ENCODE peak calls at places on chromosomes 2 and 18, in four cellular contexts. M, G, J and C are unnamed samples. For H3K27me3, the result is how much of the 10 kb centered on the place peaks cover.

GRCh38 chr2:170369894-170370293 is 191.9 kb downstream of the MYO3B start:
- DNase-seq in M (no peak), G (no peak), J (peak), C (peak)

GRCh38 chr2:8522682-8523081 is 159.2 kb upstream of the ID2 start:
- DNase-seq in M (no peak), G (no peak), J (no peak), C (no peak)

GRCh38 chr2:46197672-46198071 is 99.5 kb upstream of the EPAS1 start:
- DNase-seq in M (no peak), G (no peak), J (no peak), C (no peak)

GRCh38 chr2:33848486-33848885 is 249.4 kb upstream of the FAM98A start:
- DNase-seq in M (no peak), G (no peak), J (peak), C (peak)

GRCh38 chr2:135557533-135557932 is 26.2 kb downstream of the R3HDM1 start:
- DNase-seq in M (no peak), G (no peak), J (no peak), C (no peak)

GRCh38 chr2:112733877-112734276 is 13.1 kb downstream of the NT5DC4 start:
- DNase-seq in M (no peak), G (no peak), J (no peak), C (no peak)

GRCh38 chr2:177254433-177255226 is 9.9 kb downstream of the NFE2L2 start:
- DNase-seq in M (peak), G (no peak), J (peak), C (no peak)

GRCh38 chr2:188984680-188985079 is 10.5 kb downstream of the COL3A1 start:
- DNase-seq in M (no peak), G (no peak), J (peak), C (no peak)

GRCh38 chr2:233922471-233922870 is 5.3 kb downstream of the TRPM8 start:
- DNase-seq in M (no peak), G (no peak), J (peak), C (no peak)

GRCh38 chr2:238252766-238253630 is 13.2 kb upstream of the HES6 start:
- DNase-seq in M (no peak), G (no peak), J (no peak), C (no peak)

GRCh38 chr2:20634430-20635095 is 16.3 kb downstream of the HS1BP3 start:
- DNase-seq in M (no peak), G (no peak), J (peak), C (peak)

GRCh38 chr2:27756091-27756490 is 15.4 kb upstream of the MRPL33 start:
- DNase-seq in M (no peak), G (no peak), J (no peak), C (no peak)

GRCh38 chr18:8601277-8602032 is 7.8 kb upstream of the RAB12 start:
- DNase-seq in M (no peak), G (no peak), J (no peak), C (peak)

GRCh38 chr2:180572346-180572745 is 408.1 kb upstream of the UBE2E3 start:
- DNase-seq in M (no peak), G (no peak), J (peak), C (peak)

GRCh38 chr2:134201559-134201958 is 52.3 kb upstream of the MGAT5 start:
- DNase-seq in M (no peak), G (no peak), J (no peak), C (no peak)

GRCh38 chr18:78528437-78529228 is 451.0 kb upstream of the SALL3 start:
- DNase-seq in M (no peak), G (no peak), J (no peak), C (no peak)

GRCh38 chr2:129469881-129470280 is 509.6 kb upstream of the RAB6C start:
- DNase-seq in M (no peak), G (no peak), J (no peak), C (no peak)

GRCh38 chr18:34758378-34758948 is 48.4 kb downstream of the DTNA start:
- DNase-seq in M (no peak), G (no peak), J (no peak), C (no peak)

GRCh38 chr2:168033966-168034365 is 213.4 kb downstream of the STK39 start:
- DNase-seq in M (no peak), G (no peak), J (no peak), C (peak)

GRCh38 chr2:162072181-162072702 is 1.8 kb downstream of the DPP4 start:
- DNase-seq in M (no peak), G (no peak), J (peak), C (peak)

GRCh38 chr2:203535078-203535783 is at the start of gene RAPH1:
- DNase-seq in M (peak), G (peak), J (peak), C (peak)

GRCh38 chr2:145931836-145932352 is 1412.0 kb upstream of the ZEB2 start:
- DNase-seq in M (no peak), G (no peak), J (no peak), C (no peak)

GRCh38 chr2:120787512-120788348 is 52.1 kb downstream of the GLI2 start:
- DNase-seq in M (no peak), G (no peak), J (no peak), C (no peak)

GRCh38 chr2:172231508-172231907 is 128.8 kb upstream of the DLX2 start:
- DNase-seq in M (no peak), G (no peak), J (no peak), C (no peak)

GRCh38 chr2:183088061-183088460 is 9.5 kb downstream of the DUSP19 start:
- DNase-seq in M (no peak), G (no peak), J (no peak), C (no peak)

GRCh38 chr2:12300019-12300602 is 416.6 kb upstream of the TRIB2 start:
- DNase-seq in M (no peak), G (no peak), J (peak), C (peak)

GRCh38 chr18:60411715-60412114 is 39.1 kb upstream of the MC4R start:
- DNase-seq in M (no peak), G (no peak), J (no peak), C (peak)

GRCh38 chr2:31107588-31108300 is 30.5 kb downstream of the GALNT14 start:
- DNase-seq in M (no peak), G (no peak), J (no peak), C (peak)

GRCh38 chr2:169659314-169659713 is 34.9 kb downstream of the CFAP210 start:
- DNase-seq in M (no peak), G (no peak), J (no peak), C (no peak)

GRCh38 chr2:71100195-71100964 is 29.6 kb downstream of the MCEE start:
- DNase-seq in M (peak), G (peak), J (peak), C (peak)

GRCh38 chr18:31596081-31596872 is 4.6 kb downstream of the TTR start:
- DNase-seq in M (no peak), G (no peak), J (no peak), C (no peak)

GRCh38 chr18:48790226-48790863 is 160.4 kb downstream of the SMAD7 start:
- DNase-seq in M (peak), G (no peak), J (no peak), C (no peak)

GRCh38 chr2:200814917-200815316 is 3.2 kb downstream of the BZW1 start:
- DNase-seq in M (no peak), G (no peak), J (no peak), C (no peak)

GRCh38 chr2:57877811-57878572 is 168.6 kb upstream of the VRK2 start:
- DNase-seq in M (no peak), G (no peak), J (no peak), C (peak)

GRCh38 chr2:181457741-181458425 is 697 bp downstream of the ITGA4 start:
- DNase-seq in M (peak), G (peak), J (peak), C (peak)

GRCh38 chr2:240850756-240851077 is 17.9 kb upstream of the AGXT start:
- DNase-seq in M (no peak), G (no peak), J (no peak), C (no peak)

GRCh38 chr2:240403358-240404104 is 31.9 kb upstream of the GPC1 start:
- DNase-seq in M (peak), G (no peak), J (no peak), C (no peak)

GRCh38 chr2:17540813-17541513 is 467 bp downstream of the VSNL1 start:
- DNase-seq in M (no peak), G (no peak), J (no peak), C (peak)

GRCh38 chr18:53991202-53991601 is 233.3 kb downstream of the MBD2 start:
- DNase-seq in M (no peak), G (no peak), J (no peak), C (peak)

GRCh38 chr2:151166410-151166809 is 95.3 kb downstream of the RBM43 start:
- DNase-seq in M (no peak), G (no peak), J (no peak), C (no peak)
- H3K27me3 ChIP-seq in M (under half), G (under half), J (under half), C (under half)

GRCh38 chr18:906416-907170 is 1.9 kb downstream of the ADCYAP1 start:
- DNase-seq in M (no peak), G (no peak), J (no peak), C (no peak)
- H3K27me3 ChIP-seq in M (half or more), G (under half), J (half or more), C (under half)

DNA sequence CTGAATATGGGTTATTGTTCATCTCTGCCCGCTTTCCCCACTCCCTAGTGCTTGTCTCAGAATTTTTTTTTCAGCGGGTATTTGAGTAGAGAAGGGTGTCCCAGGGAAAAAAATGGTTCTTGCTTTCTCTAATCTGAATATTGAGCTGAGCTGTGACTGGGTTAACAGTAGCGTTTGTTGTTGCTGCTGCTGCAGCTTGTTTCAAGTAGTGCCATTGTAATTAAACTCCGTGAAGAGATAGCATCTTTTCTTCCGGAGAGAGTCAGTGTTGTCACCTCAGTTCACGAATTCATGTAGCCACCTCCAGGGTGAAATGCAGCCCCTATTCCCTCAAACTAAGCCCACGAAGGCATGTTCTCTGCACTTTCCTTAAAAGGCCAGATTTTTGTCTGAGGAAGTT is 1.5 kb upstream of the AAK1 start:
- DNase-seq in M (no peak), G (peak), J (no peak), C (no peak)
- H3K27me3 ChIP-seq in M (under half), G (under half), J (under half), C (under half)

GRCh38 chr2:26648516-26648915 is 7.3 kb upstream of the CIB4 start:
- DNase-seq in M (peak), G (no peak), J (no peak), C (no peak)
- H3K27me3 ChIP-seq in M (under half), G (under half), J (half or more), C (under half)

GRCh38 chr2:68971591-68972231 is 2.7 kb upstream of the GKN1 start:
- DNase-seq in M (peak), G (no peak), J (peak), C (peak)
- H3K27me3 ChIP-seq in M (under half), G (under half), J (under half), C (under half)